ENCODE peak calls at places on chromosome 21, in six cellular contexts. U, X, J, O, A and F are unnamed samples.

GRCh38 chr21:41802185-41802584 is 35.3 kb upstream of the RIPK4 start:
- DNase-seq in A (no peak), J (no peak), U (no peak), O (no peak), X (no peak), F (no peak)

GRCh38 chr21:34934350-34934749 is 114.8 kb downstream of the RUNX1 start:
- DNase-seq in U (no peak), J (no peak), A (no peak), X (no peak), O (no peak), F (no peak)

GRCh38 chr21:32048353-32048752 is 175.5 kb downstream of the HUNK start:
- DNase-seq in U (no peak), X (peak; percentile 44), O (no peak), A (no peak), J (no peak), F (no peak)

GRCh38 chr21:35217504-35218060 is 168.5 kb upstream of the RUNX1 start:
- DNase-seq in O (no peak), U (no peak), A (peak; percentile 88), X (peak; percentile 99), J (no peak), F (no peak)

GRCh38 chr21:44353200-44353970 is at the start of gene TRPM2:
- DNase-seq in J (no peak), X (no peak), O (peak; percentile 64), U (no peak), A (no peak), F (peak; percentile 91)

GRCh38 chr21:16302851-16303282 is 573.1 kb downstream of the USP25 start:
- DNase-seq in J (no peak), O (no peak), X (no peak), A (no peak), U (no peak), F (no peak)

GRCh38 chr21:39726133-39726532 is 18.9 kb upstream of the IGSF5 start:
- DNase-seq in J (no peak), X (no peak), A (no peak), O (no peak), U (no peak), F (no peak)

GRCh38 chr21:42474982-42475381 is 21.0 kb downstream of the RSPH1 start:
- DNase-seq in A (no peak), X (no peak), J (no peak), U (no peak), O (no peak), F (no peak)

GRCh38 chr21:29078884-29079765 is 5.7 kb upstream of the CCT8 start:
- DNase-seq in O (peak; percentile 38), J (peak; percentile 33), A (no peak), U (no peak), X (no peak), F (no peak)

GRCh38 chr21:36087362-36088138 is 17.7 kb downstream of the CBR1 start:
- DNase-seq in A (no peak), X (peak; percentile 56), O (no peak), J (no peak), U (no peak), F (no peak)

GRCh38 chr21:31943586-31943985 is 70.8 kb downstream of the HUNK start:
- DNase-seq in O (no peak), X (peak; percentile 50), U (no peak), A (no peak), J (no peak), F (no peak)

GRCh38 chr21:38965241-38965640 is 159.5 kb downstream of the ETS2 start:
- DNase-seq in X (no peak), O (no peak), A (peak; percentile 25), J (no peak), U (no peak), F (no peak)

GRCh38 chr21:33042812-33043211 is 17.1 kb downstream of the OLIG2 start:
- DNase-seq in U (no peak), J (peak; percentile 75), A (no peak), O (no peak), X (no peak), F (no peak)

GRCh38 chr21:41460578-41461527 is 34.8 kb downstream of the MX1 start:
- DNase-seq in O (peak; percentile 73), J (peak; percentile 84), U (peak; percentile 22), A (peak; percentile 53), X (peak; percentile 75), F (peak; percentile 82)

GRCh38 chr21:25107708-25108107 is 499.6 kb downstream of the MRPL39 start:
- DNase-seq in X (peak; percentile 88), A (no peak), O (no peak), J (no peak), U (no peak), F (no peak)